ENCODE peak calls at places on chromosome X, in eight cellular contexts. E is esophagus squamous epithelium, M is A549, D is fibroblast of lung, F is left lung, S is spleen, T is upper lobe of left lung, L is GM23248. U is an unnamed sample.

GRCh38 chrX:154515803-154516654 is at the start of gene FAM3A:
- DNase-seq in S (peak; percentile 97), E (peak; percentile 56), T (peak; percentile 98), D (peak; percentile 90), F (peak; percentile 96), M (peak; percentile 92), L (peak; percentile 92), U (peak; percentile 97)

GRCh38 chrX:44314259-44314734 is 29.2 kb downstream of the EFHC2 start:
- DNase-seq in S (peak; percentile 79), E (no peak), D (peak; percentile 44), M (no peak), T (no peak), L (peak; percentile 57), F (no peak), U (no peak)

GRCh38 chrX:28549839-28550238 is 37.4 kb upstream of the IL1RAPL1 start:
- DNase-seq in F (no peak), T (no peak), S (no peak), M (no peak), L (no peak), E (no peak), D (no peak), U (no peak)

GRCh38 chrX:47204970-47205369 is 11.3 kb downstream of the UBA1 start:
- DNase-seq in T (no peak), L (no peak), E (no peak), D (no peak), F (no peak), S (no peak), M (no peak), U (peak; percentile 24)

GRCh38 chrX:121161501-121161933 is 114.1 kb downstream of the GLUD2 start:
- DNase-seq in D (no peak), M (no peak), L (no peak), T (no peak), F (no peak), E (no peak), S (no peak), U (no peak)

GRCh38 chrX:39772057-39772832 is 325.5 kb downstream of the BCOR start:
- DNase-seq in L (no peak), T (no peak), D (peak; percentile 28), F (no peak), M (no peak), E (no peak), S (peak; percentile 78), U (peak; percentile 58)

GRCh38 chrX:51837926-51838325 is 55.5 kb upstream of the MAGED1 start:
- DNase-seq in F (no peak), M (no peak), L (peak; percentile 50), S (no peak), E (no peak), D (peak; percentile 67), T (no peak), U (no peak)

GRCh38 chrX:91435465-91435864 is 826 bp downstream of the PABPC5 start:
- DNase-seq in D (peak; percentile 13), F (no peak), L (peak; percentile 29), T (no peak), S (no peak), E (no peak), M (no peak), U (peak; percentile 64)

GRCh38 chrX:10633722-10634121 is 13.3 kb upstream of the MID1 start:
- DNase-seq in F (no peak), S (no peak), D (peak; percentile 88), T (no peak), E (no peak), M (peak; percentile 90), L (peak; percentile 86), U (no peak)

GRCh38 chrX:427812-428725 is 41.4 kb upstream of the PPP2R3B start:
- DNase-seq in F (no peak), T (no peak), L (peak; percentile 24), S (no peak), D (peak; percentile 12), M (peak; percentile 74), E (no peak), U (no peak)

GRCh38 chrX:154727418-154728323 is 23.2 kb downstream of the GAB3 start:
- DNase-seq in S (no peak), T (no peak), L (peak; percentile 70), M (no peak), D (peak; percentile 60), F (no peak), E (no peak), U (peak; percentile 82)

GRCh38 chrX:47614618-47615017 is 5.0 kb downstream of the SYN1 start:
- DNase-seq in T (no peak), L (no peak), S (no peak), F (no peak), D (no peak), M (no peak), E (no peak), U (no peak)

GRCh38 chrX:123202523-123202922 is 18.4 kb downstream of the GRIA3 start:
- DNase-seq in T (no peak), E (no peak), F (no peak), S (no peak), M (no peak), D (no peak), L (no peak), U (no peak)

GRCh38 chrX:154548028-154548316 is 552 bp downstream of the IKBKG start:
- DNase-seq in S (no peak), E (no peak), M (no peak), T (no peak), F (no peak), D (peak; percentile 31), L (peak; percentile 62), U (no peak)

GRCh38 chrX:1205681-1206611 is 6.5 kb downstream of the CRLF2 start:
- DNase-seq in M (peak; percentile 99), L (peak; percentile 60), S (peak; percentile 24), E (no peak), D (peak; percentile 57), F (no peak), T (no peak), U (no peak)

GRCh38 chrX:48477960-48478755 is 2.2 kb downstream of the FTSJ1 start:
- DNase-seq in S (no peak), F (no peak), T (peak; percentile 46), D (no peak), L (no peak), E (no peak), M (no peak), U (no peak)

GRCh38 chrX:103629295-103630170 is 758 bp downstream of the TCEAL1 start:
- DNase-seq in L (peak; percentile 73), D (peak; percentile 77), S (peak; percentile 83), F (peak; percentile 83), T (peak; percentile 85), M (peak; percentile 86), E (no peak), U (peak; percentile 76)

DNA sequence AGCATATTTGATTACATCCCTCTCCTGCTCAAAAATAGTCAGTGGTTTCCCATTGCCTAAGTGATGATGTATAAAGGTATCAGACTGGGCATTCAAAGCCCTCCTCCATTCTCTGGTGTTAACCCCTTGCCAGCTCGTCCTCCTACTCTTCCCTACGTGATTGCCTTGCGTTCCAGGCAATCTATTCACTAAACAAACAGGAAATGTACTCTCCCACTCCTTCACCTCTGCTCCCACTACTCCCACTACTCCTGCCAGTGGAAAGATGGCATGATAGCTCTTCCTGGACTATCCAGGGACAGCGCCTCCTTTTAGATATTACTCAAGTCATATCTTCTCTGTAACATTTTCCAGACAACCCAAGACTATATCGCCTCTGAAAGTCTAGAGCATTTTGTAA is 5.8 kb downstream of the DGAT2L6 start:
- DNase-seq in D (no peak), T (no peak), S (no peak), F (no peak), E (no peak), M (peak; percentile 6), L (no peak), U (no peak)
- H3K9me3 ChIP-seq in D (no peaks in the 10 kb centered on the region), T (no peaks in the 10 kb centered on the region), S (no peaks in the 10 kb centered on the region), F (no peaks in the 10 kb centered on the region), E (no peaks in the 10 kb centered on the region), M (no peaks in the 10 kb centered on the region), L (no peaks in the 10 kb centered on the region), U (no peaks in the 10 kb centered on the region)

GRCh38 chrX:153464116-153464515 is 6.3 kb downstream of the HAUS7 start:
- DNase-seq in S (no peak), D (no peak), F (peak; percentile 10), T (no peak), L (no peak), E (no peak), M (no peak), U (no peak)

GRCh38 chrX:153463556-153463955 is 6.8 kb downstream of the HAUS7 start:
- DNase-seq in D (no peak), E (no peak), F (peak; percentile 39), S (no peak), L (no peak), M (no peak), T (peak; percentile 32), U (no peak)

GRCh38 chrX:153463031-153463430 is 7.3 kb downstream of the HAUS7 start:
- DNase-seq in T (no peak), L (no peak), D (no peak), S (no peak), M (no peak), E (no peak), F (peak; percentile 4), U (no peak)

GRCh38 chrX:153460826-153461225 is 9.6 kb downstream of the HAUS7 start:
- DNase-seq in S (peak; percentile 85), F (no peak), L (peak; percentile 56), D (peak; percentile 48), E (no peak), T (no peak), M (peak; percentile 62), U (no peak)

DNA sequence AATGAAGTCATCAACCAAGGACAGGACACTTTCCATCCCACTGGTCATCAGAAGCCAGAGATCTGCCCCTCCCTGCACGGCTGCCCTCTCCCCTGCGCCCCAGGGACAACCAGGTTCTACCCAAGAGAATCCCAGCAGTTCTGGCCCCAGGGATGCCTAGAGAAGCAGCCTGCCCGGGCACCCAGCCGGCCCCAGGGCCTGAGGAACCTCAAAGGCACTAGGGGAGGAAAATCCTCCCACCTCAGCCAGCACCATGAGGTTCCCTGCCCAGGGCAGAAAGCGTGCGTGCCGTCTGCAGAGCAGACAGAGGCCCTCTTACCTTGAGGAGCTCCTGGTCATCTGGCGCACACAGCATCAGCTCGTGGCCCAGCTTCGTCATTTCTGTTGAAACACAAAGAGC is 8.1 kb downstream of the HAUS7 start:
- DNase-seq in M (no peak), D (no peak), F (no peak), T (no peak), L (no peak), S (no peak), E (no peak), U (no peak)
- H3K9me3 ChIP-seq in M (no peaks in the 10 kb centered on the region), D (no peaks in the 10 kb centered on the region), F (no peaks in the 10 kb centered on the region), T (no peaks in the 10 kb centered on the region), L (no peaks in the 10 kb centered on the region), S (no peaks in the 10 kb centered on the region), E (no peaks in the 10 kb centered on the region), U (no peaks in the 10 kb centered on the region)

DNA sequence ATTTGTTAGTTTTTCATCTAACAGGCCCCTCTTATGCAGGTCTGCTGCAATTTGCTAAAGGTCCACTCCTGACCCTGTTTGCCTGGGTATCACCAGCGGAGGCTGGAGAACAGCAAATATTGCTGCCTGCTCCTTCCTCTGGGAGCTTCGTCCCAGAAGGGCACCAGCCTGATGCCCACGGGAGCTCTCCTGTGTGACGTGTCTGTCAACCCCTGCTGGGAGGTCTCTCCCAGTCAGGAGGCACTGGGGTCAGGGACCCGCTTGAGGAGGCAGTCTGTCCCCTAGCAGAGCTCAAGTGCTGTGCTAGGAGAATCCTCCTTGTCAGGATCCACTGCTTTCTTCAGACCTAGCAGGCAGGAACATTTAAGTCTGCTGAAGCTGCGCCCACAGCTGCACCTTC is 30.5 kb downstream of the ATRX start:
- DNase-seq in S (no peak), T (no peak), D (no peak), M (no peak), F (no peak), E (no peak), L (no peak), U (no peak)
- H3K9me3 ChIP-seq in S (no peaks in the 10 kb centered on the region), T (no peaks in the 10 kb centered on the region), D (no peaks in the 10 kb centered on the region), M (peaks cover 2% of the 10 kb centered on the region), F (no peaks in the 10 kb centered on the region), E (no peaks in the 10 kb centered on the region), L (no peaks in the 10 kb centered on the region), U (no peaks in the 10 kb centered on the region)

GRCh38 chrX:150536455-150537116 is 31.8 kb upstream of the MTM1 start:
- DNase-seq in S (no peak), T (no peak), M (peak; percentile 28), D (no peak), F (no peak), E (no peak), L (no peak), U (no peak)
- H3K9me3 ChIP-seq in S (peaks cover 10% of the 10 kb centered on the region), T (no peaks in the 10 kb centered on the region), M (peaks cover 7% of the 10 kb centered on the region), D (no peaks in the 10 kb centered on the region), F (no peaks in the 10 kb centered on the region), E (peaks cover 8% of the 10 kb centered on the region), L (no peaks in the 10 kb centered on the region), U (no peaks in the 10 kb centered on the region)

U was measured in aorta.